ENCODE peak calls at places on chromosomes 7 and 10, in four cellular contexts. L is stimulated activated CD8-positive, alpha-beta memory T cell treated with anti-CD3 and anti-CD28 coated beads, Interleukin-4, amount 100 ng/mL, for 24 hours; Q is fibroblast of lung; C is fibroblast of the conjunctiva. E is an unnamed sample.

GRCh38 chr10:43259981-43260761 is 6.7 kb downstream of the RASGEF1A start:
- DNase-seq in L (no peak), Q (no peak), C (no peak), E (no peak)

GRCh38 chr10:113177163-113177935 is 227.3 kb downstream of the TCF7L2 start:
- DNase-seq in L (no peak), Q (no peak), C (no peak), E (no peak)

GRCh38 chr10:56327117-56327516 is 33.9 kb downstream of the ZWINT start:
- DNase-seq in L (no peak), Q (no peak), C (no peak), E (no peak)

GRCh38 chr10:90846746-90847145 is 11.1 kb downstream of the HTR7 start:
- DNase-seq in L (no peak), Q (peak), C (no peak), E (no peak)

GRCh38 chr7:5591547-5591899 is 167.9 kb upstream of the TNRC18 start:
- DNase-seq in L (no peak), Q (peak), C (no peak), E (no peak)

GRCh38 chr10:29859521-29860130 is 199.8 kb downstream of the JCAD start:
- DNase-seq in L (no peak), Q (peak), C (peak), E (no peak)

GRCh38 chr10:100825946-100826660 is 80.7 kb downstream of the PAX2 start:
- DNase-seq in L (no peak), Q (no peak), C (no peak), E (no peak)

GRCh38 chr10:72080042-72081035 is 8.0 kb downstream of the SPOCK2 start:
- DNase-seq in L (no peak), Q (no peak), C (no peak), E (no peak)

GRCh38 chr7:141012696-141013344 is 1.9 kb downstream of the MRPS33 start:
- DNase-seq in L (no peak), Q (peak), C (no peak), E (no peak)

GRCh38 chr7:5360971-5361370 is 62.7 kb downstream of the TNRC18 start:
- DNase-seq in L (no peak), Q (no peak), C (no peak), E (no peak)

GRCh38 chr7:17523813-17524741 is 225.6 kb downstream of the AHR start:
- DNase-seq in L (no peak), Q (peak), C (no peak), E (no peak)

GRCh38 chr7:47485640-47486435 is 96.1 kb downstream of the TNS3 start:
- DNase-seq in L (no peak), Q (peak), C (no peak), E (no peak)

GRCh38 chr7:157676001-157676400 is 339.2 kb downstream of the DNAJB6 start:
- DNase-seq in L (no peak), Q (no peak), C (no peak), E (no peak)

GRCh38 chr10:132397671-132398565 is 918 bp downstream of the PWWP2B start:
- DNase-seq in L (no peak), Q (peak), C (no peak), E (no peak)

GRCh38 chr7:86282014-86282682 is 361.6 kb upstream of the GRM3 start:
- DNase-seq in L (no peak), Q (no peak), C (no peak), E (no peak)

GRCh38 chr10:4033341-4033896 is 248.4 kb upstream of the KLF6 start:
- DNase-seq in L (no peak), Q (no peak), C (no peak), E (no peak)

GRCh38 chr7:114087674-114088539 is 169.1 kb upstream of the PPP1R3A start:
- DNase-seq in L (no peak), Q (peak), C (no peak), E (no peak)